ENCODE peak calls at places on chromosome 4, in seven cellular contexts. W is neuronal stem cell, Z is adrenal gland, R is brain microvascular endothelial cell, Y is GM12878, Q is astrocyte, A is GM23248. N is an unnamed sample. For H3K27me3, the result is how much of the 10 kb centered on the place peaks cover.

GRCh38 chr4:23878235-23878861 is 11.5 kb downstream of the PPARGC1A start:
- DNase-seq in W (no peak), Z (no peak), R (no peak), Y (no peak), Q (peak), A (no peak), N (no peak)

GRCh38 chr4:7365472-7366179 is 69.1 kb downstream of the PSAPL1 start:
- DNase-seq in W (no peak), Z (no peak), R (no peak), Y (no peak), Q (no peak), A (peak), N (no peak)

GRCh38 chr4:152981278-152981677 is 45.2 kb downstream of the FHDC1 start:
- DNase-seq in W (no peak), Z (no peak), R (no peak), Y (no peak), Q (peak), A (no peak), N (peak)

GRCh38 chr4:68683034-68683433 is 12.6 kb upstream of the UGT2B15 start:
- DNase-seq in W (no peak), Z (no peak), R (no peak), Y (no peak), Q (no peak), A (no peak), N (no peak)

GRCh38 chr4:84803720-84804119 is 162.8 kb downstream of the WDFY3 start:
- DNase-seq in W (no peak), Z (no peak), R (no peak), Y (no peak), Q (peak), A (peak), N (no peak)

GRCh38 chr4:138175337-138175794 is 66.8 kb downstream of the SLC7A11 start:
- DNase-seq in W (no peak), Z (no peak), R (peak), Y (no peak), Q (peak), A (no peak), N (no peak)

GRCh38 chr4:163108614-163109013 is 58.1 kb downstream of the NAF1 start:
- DNase-seq in W (no peak), Z (no peak), R (no peak), Y (no peak), Q (no peak), A (no peak), N (no peak)

GRCh38 chr4:10462876-10463275 is 5.7 kb upstream of the ZNF518B start:
- DNase-seq in W (no peak), Z (no peak), R (no peak), Y (no peak), Q (no peak), A (no peak), N (no peak)

GRCh38 chr4:5810770-5811430 is 82.0 kb downstream of the CRMP1 start:
- DNase-seq in W (no peak), Z (no peak), R (no peak), Y (no peak), Q (no peak), A (no peak), N (no peak)

GRCh38 chr4:36249605-36250004 is 5.3 kb upstream of the ARAP2 start:
- DNase-seq in W (no peak), Z (no peak), R (no peak), Y (no peak), Q (no peak), A (no peak), N (no peak)

GRCh38 chr4:126318376-126318775 is 1003.6 kb downstream of the FAT4 start:
- DNase-seq in W (no peak), Z (no peak), R (no peak), Y (no peak), Q (no peak), A (no peak), N (no peak)

GRCh38 chr4:123363729-123364128 is 32.9 kb upstream of the SPRY1 start:
- DNase-seq in W (no peak), Z (no peak), R (no peak), Y (no peak), Q (no peak), A (no peak), N (no peak)
- H3K27me3 ChIP-seq in W (under half), Z (under half), R (under half), Y (under half), Q (under half), A (under half), N (under half)

GRCh38 chr4:3488791-3489190 is 25.7 kb downstream of the DOK7 start:
- DNase-seq in W (no peak), Z (no peak), R (no peak), Y (no peak), Q (no peak), A (no peak), N (no peak)

GRCh38 chr4:3485011-3485881 is 22.1 kb downstream of the DOK7 start:
- DNase-seq in W (no peak), Z (no peak), R (no peak), Y (no peak), Q (no peak), A (no peak), N (no peak)

GRCh38 chr4:3485882-3486555 is 22.9 kb downstream of the DOK7 start:
- DNase-seq in W (no peak), Z (no peak), R (no peak), Y (no peak), Q (no peak), A (no peak), N (no peak)

GRCh38 chr4:3487861-3488260 is 24.8 kb downstream of the DOK7 start:
- DNase-seq in W (no peak), Z (no peak), R (no peak), Y (no peak), Q (no peak), A (no peak), N (no peak)

DNA sequence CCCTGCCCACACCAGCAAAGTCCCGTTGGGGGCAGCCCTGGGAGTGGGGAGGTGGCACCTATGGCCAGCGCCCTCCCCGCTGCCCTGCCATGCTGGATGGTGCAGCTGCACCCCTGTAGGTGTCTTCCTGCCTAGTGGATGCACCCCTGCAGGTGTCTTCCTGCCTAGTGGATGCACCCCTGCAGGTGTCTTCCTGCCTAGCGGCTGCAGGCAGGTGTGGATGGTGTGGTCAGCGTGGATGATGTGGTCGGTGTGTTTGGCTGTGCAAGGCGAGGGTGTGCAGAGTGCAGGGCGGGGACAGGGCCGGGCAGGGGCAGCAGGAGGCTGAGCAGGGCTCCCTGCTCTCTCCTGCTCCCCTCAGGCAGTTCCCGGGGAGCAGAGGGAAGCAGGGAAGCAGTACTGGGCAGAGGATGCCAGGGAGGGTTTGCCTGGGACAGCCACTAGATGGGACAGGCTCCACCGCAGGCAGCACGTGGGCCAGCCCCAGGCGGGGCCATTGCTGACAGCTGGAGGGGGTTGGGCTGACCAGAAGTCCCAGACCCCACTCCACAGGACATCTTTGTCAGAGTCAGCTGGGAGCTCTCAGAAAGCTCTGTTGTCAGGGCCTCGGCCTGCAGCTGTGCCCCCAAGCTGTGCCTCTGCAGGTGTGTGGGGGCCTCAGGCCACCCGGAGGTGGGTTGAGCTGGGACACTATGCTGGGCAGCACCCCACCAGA is 23.6 kb downstream of the DOK7 start:
- DNase-seq in W (no peak), Z (no peak), R (no peak), Y (no peak), Q (no peak), A (no peak), N (peak)
- H3K27me3 ChIP-seq in W (under half), Z (under half), R (under half), Y (under half), Q (under half), A (under half), N (under half)

DNA sequence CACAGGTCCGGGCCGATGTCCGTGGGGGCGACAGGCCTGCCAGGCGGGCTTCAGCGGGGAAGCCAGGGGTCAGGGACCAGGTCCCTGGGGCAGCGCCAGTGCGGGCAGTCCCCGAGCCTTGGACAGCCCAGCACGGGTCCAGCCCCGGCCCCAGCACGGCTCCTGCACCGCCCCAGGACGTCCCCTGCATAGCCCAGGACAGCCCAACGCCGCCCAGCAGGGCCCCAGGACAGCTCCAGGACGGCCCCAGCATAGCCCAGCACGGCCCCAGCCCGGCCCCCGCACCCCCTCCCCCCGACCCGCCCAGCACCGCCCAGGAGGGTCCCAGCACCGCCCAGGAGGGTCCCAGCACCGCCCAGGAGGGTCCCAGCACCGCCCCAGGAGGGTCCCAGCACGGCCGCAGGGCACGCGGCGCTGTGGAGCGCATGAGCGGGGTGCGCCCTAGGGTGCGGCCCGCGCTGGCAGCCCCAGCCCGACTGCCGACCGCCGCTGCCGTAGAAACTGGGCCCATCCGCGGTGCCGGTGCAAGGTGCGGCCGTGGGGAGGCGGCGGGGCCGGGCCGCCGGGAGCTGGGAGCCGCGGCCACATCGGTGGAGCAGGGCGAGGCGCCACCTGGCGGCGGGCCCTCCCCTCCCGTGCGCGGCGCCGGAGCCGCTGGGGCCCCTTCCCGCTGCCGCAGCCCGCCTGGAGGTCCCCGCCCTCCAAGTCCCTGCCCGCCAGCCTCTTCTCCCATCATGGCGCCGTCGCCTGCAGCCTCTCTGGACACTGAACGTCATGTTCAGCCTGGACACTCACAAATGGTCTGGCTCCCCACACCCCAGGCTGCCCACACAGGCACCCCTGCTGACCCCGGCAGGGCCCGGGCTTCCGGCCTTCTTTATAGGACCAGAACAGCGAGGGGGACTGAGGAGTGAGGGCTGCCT is 106.8 kb upstream of the NKX1-1 start:
- DNase-seq in W (peak), Z (no peak), R (no peak), Y (no peak), Q (no peak), A (peak), N (peak)
- H3K27me3 ChIP-seq in W (under half), Z (under half), R (under half), Y (under half), Q (under half), A (under half), N (under half)

GRCh38 chr4:173529505-173530325 is at the start of gene HAND2:
- DNase-seq in W (peak), Z (peak), R (no peak), Y (no peak), Q (no peak), A (peak), N (peak)

GRCh38 chr4:173526724-173527102 is 3.3 kb downstream of the HAND2 start:
- DNase-seq in W (no peak), Z (no peak), R (no peak), Y (no peak), Q (no peak), A (no peak), N (peak)

GRCh38 chr4:173527103-173527876 is 2.7 kb downstream of the HAND2 start:
- DNase-seq in W (no peak), Z (peak), R (no peak), Y (no peak), Q (no peak), A (peak), N (peak)

GRCh38 chr4:173530326-173531062 is 465 bp upstream of the HAND2 start:
- DNase-seq in W (no peak), Z (peak), R (no peak), Y (no peak), Q (no peak), A (peak), N (peak)

GRCh38 chr4:173528378-173529321 is 1.4 kb downstream of the HAND2 start:
- DNase-seq in W (peak), Z (peak), R (no peak), Y (no peak), Q (no peak), A (peak), N (peak)
- H3K27me3 ChIP-seq in W (half or more), Z (half or more), R (half or more), Y (under half), Q (half or more), A (under half), N (half or more)

DNA sequence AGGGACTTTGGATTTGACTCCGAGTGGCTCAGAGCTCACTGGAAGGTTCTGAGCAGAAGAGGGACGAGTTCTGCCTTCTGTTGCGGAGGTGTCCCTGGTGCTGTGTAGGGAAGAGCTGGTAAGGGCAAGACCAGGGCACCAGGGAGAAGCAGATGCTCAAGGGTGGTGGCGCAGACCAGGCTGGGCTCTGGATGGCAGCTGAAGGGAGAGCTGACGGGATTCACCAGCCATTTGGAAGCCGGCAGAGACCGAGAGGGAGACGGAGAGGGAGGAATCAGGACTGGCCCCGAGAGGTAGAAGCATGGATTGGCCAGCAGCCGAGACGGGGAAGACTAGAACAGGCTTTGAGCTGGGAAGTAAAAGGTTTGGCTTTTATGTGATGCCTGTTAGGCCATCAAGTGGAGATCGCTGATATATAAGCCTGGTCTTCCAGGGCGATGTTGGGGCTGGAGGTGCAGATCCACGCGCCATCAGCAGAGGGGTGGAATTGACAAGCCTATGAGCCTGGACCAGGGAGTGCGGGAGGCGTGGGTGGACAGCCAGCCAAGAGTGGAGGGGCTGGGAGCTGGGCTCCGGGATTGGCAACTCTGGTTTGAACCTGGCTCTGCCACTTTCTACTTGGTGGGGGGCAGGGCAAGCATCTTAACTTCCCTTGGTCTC is 43.4 kb downstream of the ADRA2C start:
- DNase-seq in W (no peak), Z (no peak), R (no peak), Y (no peak), Q (no peak), A (no peak), N (no peak)
- H3K27me3 ChIP-seq in W (under half), Z (under half), R (under half), Y (under half), Q (under half), A (under half), N (under half)